ENCODE peak calls at places on chromosomes 4 and X, in five cellular contexts. R, H, Y, P and I are unnamed samples.

GRCh38 chr4:8725845-8726244 is 133.3 kb downstream of the CPZ start:
- DNase-seq in R (no peak), H (no peak), Y (no peak), P (no peak), I (no peak)

GRCh38 chr4:173039617-173040176 is 128.9 kb upstream of the GALNT7 start:
- DNase-seq in R (no peak), H (no peak), Y (no peak), P (no peak), I (no peak)

GRCh38 chr4:168440442-168441264 is 39.6 kb downstream of the DDX60L start:
- DNase-seq in R (peak), H (peak), Y (no peak), P (no peak), I (peak)

GRCh38 chr4:121150003-121150402 is 14.1 kb downstream of the TNIP3 start:
- DNase-seq in R (no peak), H (no peak), Y (no peak), P (no peak), I (no peak)

GRCh38 chr4:186294160-186294559 is 28.2 kb downstream of the F11 start:
- DNase-seq in R (no peak), H (no peak), Y (no peak), P (no peak), I (no peak)

GRCh38 chrX:15050395-15050794 is 177.2 kb downstream of the MOSPD2 start:
- DNase-seq in R (peak), H (no peak), Y (no peak), P (no peak), I (no peak)

GRCh38 chr4:112340048-112340447 is 42.9 kb downstream of the ALPK1 start:
- DNase-seq in R (no peak), H (no peak), Y (no peak), P (no peak), I (no peak)

GRCh38 chrX:40440841-40441240 is 139.9 kb upstream of the ATP6AP2 start:
- DNase-seq in R (no peak), H (no peak), Y (no peak), P (no peak), I (no peak)

GRCh38 chrX:107669276-107669675 is 41.0 kb downstream of the PRPS1 start:
- DNase-seq in R (no peak), H (no peak), Y (no peak), P (no peak), I (no peak)

GRCh38 chr4:15020502-15021286 is 18.4 kb downstream of the CPEB2 start:
- DNase-seq in R (no peak), H (no peak), Y (peak), P (no peak), I (no peak)

GRCh38 chr4:37722000-37722638 is 35.9 kb upstream of the RELL1 start:
- DNase-seq in R (no peak), H (no peak), Y (no peak), P (no peak), I (no peak)

GRCh38 chr4:40038972-40039371 is 17.7 kb upstream of the N4BP2 start:
- DNase-seq in R (no peak), H (peak), Y (no peak), P (no peak), I (no peak)

GRCh38 chrX:107565916-107566602 is 62.3 kb upstream of the PRPS1 start:
- DNase-seq in R (peak), H (peak), Y (peak), P (no peak), I (no peak)

GRCh38 chr4:87856816-87857215 is 24.0 kb downstream of the MEPE start:
- DNase-seq in R (no peak), H (no peak), Y (no peak), P (no peak), I (peak)

GRCh38 chrX:129777218-129777768 is 2.5 kb upstream of the SASH3 start:
- DNase-seq in R (peak), H (no peak), Y (no peak), P (peak), I (no peak)

GRCh38 chrX:136209016-136209738 is 42.0 kb downstream of the MAP7D3 start:
- DNase-seq in R (peak), H (peak), Y (peak), P (no peak), I (no peak)

GRCh38 chrX:155005190-155005589 is 17.3 kb downstream of the F8 start:
- DNase-seq in R (no peak), H (no peak), Y (no peak), P (no peak), I (no peak)

GRCh38 chr4:40562208-40562607 is 67.5 kb downstream of the RBM47 start:
- DNase-seq in R (peak), H (no peak), Y (no peak), P (no peak), I (no peak)

GRCh38 chrX:41912922-41913321 is 10.4 kb downstream of the CASK start:
- DNase-seq in R (no peak), H (peak), Y (no peak), P (no peak), I (peak)

GRCh38 chrX:16484338-16484737 is 165.6 kb upstream of the S100G start:
- DNase-seq in R (peak), H (peak), Y (no peak), P (no peak), I (peak)

GRCh38 chrX:34063616-34064015 is 68.5 kb downstream of the FAM47A start:
- DNase-seq in R (no peak), H (no peak), Y (no peak), P (no peak), I (no peak)

GRCh38 chr4:60865238-60865637 is 334.9 kb upstream of the ADGRL3 start:
- DNase-seq in R (peak), H (peak), Y (peak), P (no peak), I (no peak)

GRCh38 chr4:163063891-163064290 is 102.8 kb downstream of the NAF1 start:
- DNase-seq in R (no peak), H (no peak), Y (no peak), P (no peak), I (no peak)

GRCh38 chrX:22686138-22686541 is 313.6 kb upstream of the DDX53 start:
- DNase-seq in R (peak), H (peak), Y (peak), P (no peak), I (peak)

GRCh38 chr4:118086334-118086733 is 52.0 kb downstream of the NDST3 start:
- DNase-seq in R (peak), H (peak), Y (no peak), P (no peak), I (peak)

GRCh38 chrX:39582091-39582490 is 515.7 kb downstream of the BCOR start:
- DNase-seq in R (peak), H (no peak), Y (no peak), P (no peak), I (peak)

GRCh38 chrX:25028726-25029125 is 13.0 kb upstream of the ARX start:
- DNase-seq in R (no peak), H (peak), Y (no peak), P (no peak), I (no peak)

GRCh38 chr4:22190855-22191254 is 242.3 kb upstream of the KCNIP4 start:
- DNase-seq in R (no peak), H (peak), Y (no peak), P (no peak), I (peak)

GRCh38 chr4:84782517-84782916 is 184.0 kb downstream of the WDFY3 start:
- DNase-seq in R (no peak), H (no peak), Y (no peak), P (no peak), I (no peak)

GRCh38 chr4:111689214-111689613 is 456.0 kb upstream of the FAM241A start:
- DNase-seq in R (peak), H (peak), Y (no peak), P (no peak), I (peak)

DNA sequence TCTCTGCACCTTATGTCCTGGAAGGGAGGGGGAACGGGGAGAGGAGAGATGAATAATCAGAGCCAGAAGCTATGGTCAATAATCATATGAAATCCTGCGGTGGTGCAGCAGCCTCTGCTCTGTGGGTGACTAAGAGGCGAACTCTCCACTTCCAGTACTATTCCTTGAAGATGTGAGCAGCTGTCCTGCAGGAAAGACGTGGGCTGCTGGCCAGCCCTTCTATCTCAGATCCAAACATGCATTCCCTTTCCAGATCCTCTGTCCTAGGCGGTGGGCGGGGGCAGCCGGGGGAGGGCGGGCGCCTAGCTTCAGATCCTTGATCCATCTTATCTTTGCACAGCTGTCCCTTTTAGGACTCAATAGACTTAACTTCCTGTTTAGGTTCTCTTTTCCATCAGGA is 34.5 kb downstream of the SPINK2 start:
- DNase-seq in R (no peak), H (peak), Y (peak), P (no peak), I (no peak)
- H3K4me3 ChIP-seq in R (no peak), H (no peak), Y (no peak), P (no peak), I (no peak)

GRCh38 chrX:138128025-138128671 is 562.2 kb downstream of the ZIC3 start:
- DNase-seq in R (peak), H (peak), Y (no peak), P (peak), I (no peak)
- TF ChIP-seq CTCF in R (peak), H (peak), Y (peak), P (peak), I (peak)

GRCh38 chrX:83509246-83509801 is 1.2 kb downstream of the POU3F4 start:
- DNase-seq in R (no peak), H (peak), Y (no peak), P (no peak), I (no peak)
- H3K4me3 ChIP-seq in R (no peak), H (peak), Y (no peak), P (no peak), I (no peak)

DNA sequence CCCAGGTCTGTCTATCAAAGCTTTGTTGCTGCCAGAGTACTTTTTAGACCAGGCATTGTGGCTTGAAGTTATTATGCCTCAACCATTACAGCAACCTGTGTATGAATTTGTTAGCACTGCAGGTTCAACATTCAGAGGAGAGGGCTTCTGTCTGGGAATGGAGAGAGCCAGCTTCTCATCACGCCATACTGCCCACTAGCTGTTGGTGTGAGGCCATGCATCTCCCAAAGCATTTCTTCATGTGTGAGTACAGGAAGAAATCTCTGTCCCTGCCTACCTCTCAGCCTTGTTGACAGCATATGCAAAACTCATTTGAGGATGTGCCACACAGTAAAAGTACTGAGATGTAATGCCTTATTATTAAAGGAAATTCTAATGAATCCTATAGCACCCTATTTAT is 76.9 kb upstream of the PPARGC1A start:
- DNase-seq in R (peak), H (no peak), Y (peak), P (no peak), I (no peak)
- TF ChIP-seq CTCF in R (peak), H (peak), Y (peak), P (peak), I (peak)

GRCh38 chrX:147912093-147912801 is 528 bp downstream of the FMR1 start:
- DNase-seq in R (peak), H (peak), Y (peak), P (peak), I (no peak)

GRCh38 chrX:147916375-147916968 is 4.8 kb downstream of the FMR1 start:
- DNase-seq in R (no peak), H (no peak), Y (no peak), P (no peak), I (no peak)

GRCh38 chrX:147911192-147912022 is at the start of gene FMR1:
- DNase-seq in R (peak), H (peak), Y (peak), P (peak), I (no peak)

GRCh38 chrX:147914609-147915008 is 2.9 kb downstream of the FMR1 start:
- DNase-seq in R (no peak), H (no peak), Y (no peak), P (no peak), I (no peak)

GRCh38 chrX:147913570-147913969 is 1.9 kb downstream of the FMR1 start:
- DNase-seq in R (no peak), H (no peak), Y (no peak), P (no peak), I (no peak)
- H3K4me3 ChIP-seq in R (peak), H (peak), Y (peak), P (peak), I (peak)

GRCh38 chr4:90833698-90834097 is 706.5 kb downstream of the CCSER1 start:
- DNase-seq in R (no peak), H (no peak), Y (no peak), P (no peak), I (no peak)
- TF ChIP-seq CTCF in R (no peak), H (no peak), Y (no peak), P (no peak), I (no peak)

GRCh38 chr4:26757751-26758150 is 102.9 kb upstream of the STIM2 start:
- DNase-seq in R (no peak), H (no peak), Y (no peak), P (no peak), I (no peak)
- H3K4me3 ChIP-seq in R (no peak), H (no peak), Y (no peak), P (no peak), I (no peak)

GRCh38 chr4:143019351-143019750 is 165.4 kb upstream of the USP38 start:
- DNase-seq in R (no peak), H (no peak), Y (peak), P (no peak), I (no peak)

GRCh38 chr4:143023519-143023918 is 161.2 kb upstream of the USP38 start:
- DNase-seq in R (peak), H (no peak), Y (no peak), P (no peak), I (no peak)

GRCh38 chr4:143026459-143027170 is 158.1 kb upstream of the USP38 start:
- DNase-seq in R (no peak), H (no peak), Y (no peak), P (no peak), I (no peak)

GRCh38 chr4:143021384-143021783 is 163.3 kb upstream of the USP38 start:
- DNase-seq in R (no peak), H (no peak), Y (no peak), P (peak), I (no peak)

GRCh38 chr4:143025111-143025704 is 159.5 kb upstream of the USP38 start:
- DNase-seq in R (peak), H (peak), Y (peak), P (no peak), I (no peak)
- TF ChIP-seq CTCF in R (peak), H (peak), Y (peak), P (peak), I (peak)